ENCODE peak calls at places on chromosomes 2 and 18, in seven cellular contexts. Y, R, J, I, G, K and N are unnamed samples.

GRCh38 chr2:65361623-65362022 is 70.8 kb downstream of the SPRED2 start:
- DNase-seq in Y (no peak), R (no peak), J (peak), I (peak), G (no peak), K (no peak), N (no peak)

GRCh38 chr2:110103060-110103961 is 12.3 kb downstream of the MALL start:
- DNase-seq in Y (no peak), R (no peak), J (no peak), I (no peak), G (no peak), K (no peak), N (no peak)

GRCh38 chr2:16862474-16862873 is 196.8 kb upstream of the CYRIA start:
- DNase-seq in Y (no peak), R (no peak), J (no peak), I (no peak), G (no peak), K (no peak), N (no peak)

GRCh38 chr2:55490554-55490953 is 29.0 kb upstream of the CFAP36 start:
- DNase-seq in Y (peak), R (no peak), J (peak), I (peak), G (peak), K (peak), N (no peak)

GRCh38 chr2:217555075-217555876 is 447.5 kb downstream of the TNS1 start:
- DNase-seq in Y (no peak), R (peak), J (no peak), I (no peak), G (peak), K (peak), N (no peak)

GRCh38 chr2:120401275-120402069 is 55.5 kb downstream of the INHBB start:
- DNase-seq in Y (no peak), R (no peak), J (no peak), I (no peak), G (no peak), K (no peak), N (no peak)

GRCh38 chr2:191899442-191899841 is 52.6 kb upstream of the CAVIN2 start:
- DNase-seq in Y (no peak), R (peak), J (peak), I (peak), G (no peak), K (peak), N (no peak)

GRCh38 chr2:231362785-231363184 is 32.7 kb upstream of the B3GNT7 start:
- DNase-seq in Y (no peak), R (no peak), J (no peak), I (no peak), G (no peak), K (no peak), N (no peak)

GRCh38 chr2:207470700-207471070 is 59.1 kb upstream of the CREB1 start:
- DNase-seq in Y (no peak), R (no peak), J (no peak), I (no peak), G (no peak), K (no peak), N (no peak)

GRCh38 chr2:113175736-113176695 is 2.2 kb downstream of the PSD4 start:
- DNase-seq in Y (no peak), R (no peak), J (no peak), I (no peak), G (no peak), K (no peak), N (no peak)

GRCh38 chr2:101737478-101738240 is 40.2 kb downstream of the MAP4K4 start:
- DNase-seq in Y (no peak), R (no peak), J (no peak), I (peak), G (no peak), K (peak), N (no peak)

GRCh38 chr2:239496700-239497099 is 95.9 kb upstream of the HDAC4 start:
- DNase-seq in Y (no peak), R (no peak), J (peak), I (peak), G (no peak), K (no peak), N (no peak)

GRCh38 chr2:85438291-85439110 is 20.0 kb downstream of the SH2D6 start:
- DNase-seq in Y (peak), R (no peak), J (no peak), I (no peak), G (peak), K (no peak), N (peak)

GRCh38 chr2:10860476-10861325 is 48.1 kb upstream of the PDIA6 start:
- DNase-seq in Y (no peak), R (no peak), J (no peak), I (no peak), G (no peak), K (no peak), N (no peak)

GRCh38 chr2:213234641-213235040 is 49.6 kb upstream of the SPAG16 start:
- DNase-seq in Y (no peak), R (no peak), J (peak), I (no peak), G (no peak), K (no peak), N (no peak)

GRCh38 chr2:147368306-147368705 is 476.5 kb upstream of the ACVR2A start:
- DNase-seq in Y (no peak), R (no peak), J (no peak), I (peak), G (no peak), K (peak), N (no peak)

GRCh38 chr18:44130365-44130942 is 550.2 kb upstream of the SETBP1 start:
- DNase-seq in Y (no peak), R (no peak), J (peak), I (peak), G (peak), K (peak), N (peak)

GRCh38 chr2:16861154-16861929 is 195.7 kb upstream of the CYRIA start:
- DNase-seq in Y (no peak), R (no peak), J (peak), I (peak), G (no peak), K (no peak), N (no peak)

GRCh38 chr2:118861741-118862140 is 14.3 kb upstream of the EN1 start:
- DNase-seq in Y (no peak), R (peak), J (no peak), I (peak), G (no peak), K (peak), N (no peak)

GRCh38 chr2:138090330-138090729 is 126.1 kb downstream of the HNMT start:
- DNase-seq in Y (no peak), R (no peak), J (peak), I (peak), G (peak), K (peak), N (no peak)

GRCh38 chr2:33336036-33336625 is 140.3 kb upstream of the RASGRP3 start:
- DNase-seq in Y (no peak), R (no peak), J (no peak), I (no peak), G (no peak), K (no peak), N (no peak)

GRCh38 chr2:70957838-70958237 is 20.6 kb upstream of the ANKRD53 start:
- DNase-seq in Y (no peak), R (no peak), J (no peak), I (no peak), G (peak), K (no peak), N (no peak)

GRCh38 chr2:217988840-217989204 is 14.0 kb downstream of the TNS1 start:
- DNase-seq in Y (no peak), R (no peak), J (no peak), I (no peak), G (no peak), K (no peak), N (no peak)

GRCh38 chr18:39406941-39407340 is 1841.3 kb upstream of the CELF4 start:
- DNase-seq in Y (no peak), R (no peak), J (no peak), I (no peak), G (no peak), K (no peak), N (no peak)

GRCh38 chr2:218257390-218257981 is 3.3 kb upstream of the GPBAR1 start:
- DNase-seq in Y (peak), R (no peak), J (peak), I (peak), G (peak), K (no peak), N (peak)

GRCh38 chr2:55283083-55283482 is 14.1 kb upstream of the MTIF2 start:
- DNase-seq in Y (no peak), R (no peak), J (no peak), I (no peak), G (no peak), K (no peak), N (no peak)

GRCh38 chr2:135688002-135688401 is 53.7 kb upstream of the UBXN4 start:
- DNase-seq in Y (no peak), R (no peak), J (no peak), I (no peak), G (no peak), K (no peak), N (no peak)

GRCh38 chr2:32798841-32799240 is 147.9 kb upstream of the LTBP1 start:
- DNase-seq in Y (no peak), R (no peak), J (no peak), I (no peak), G (no peak), K (peak), N (no peak)

GRCh38 chr2:231721641-231722310 is 13.5 kb downstream of the PTMA start:
- DNase-seq in Y (no peak), R (no peak), J (no peak), I (no peak), G (no peak), K (no peak), N (no peak)

GRCh38 chr2:30315391-30316055 is 84.2 kb downstream of the LBH start:
- DNase-seq in Y (no peak), R (no peak), J (no peak), I (no peak), G (no peak), K (peak), N (no peak)

GRCh38 chr2:241218131-241219029 is 29.9 kb downstream of the ANO7 start:
- DNase-seq in Y (peak), R (no peak), J (peak), I (peak), G (peak), K (peak), N (peak)

GRCh38 chr18:45837283-45838070 is 12.0 kb downstream of the SIGLEC15 start:
- DNase-seq in Y (peak), R (no peak), J (peak), I (peak), G (peak), K (no peak), N (peak)

GRCh38 chr2:53987336-53987921 is 16.6 kb upstream of the PSME4 start:
- DNase-seq in Y (no peak), R (peak), J (no peak), I (peak), G (no peak), K (peak), N (no peak)

GRCh38 chr2:233556756-233557736 is 9.5 kb downstream of the USP40 start:
- DNase-seq in Y (no peak), R (peak), J (peak), I (peak), G (no peak), K (peak), N (no peak)

DNA sequence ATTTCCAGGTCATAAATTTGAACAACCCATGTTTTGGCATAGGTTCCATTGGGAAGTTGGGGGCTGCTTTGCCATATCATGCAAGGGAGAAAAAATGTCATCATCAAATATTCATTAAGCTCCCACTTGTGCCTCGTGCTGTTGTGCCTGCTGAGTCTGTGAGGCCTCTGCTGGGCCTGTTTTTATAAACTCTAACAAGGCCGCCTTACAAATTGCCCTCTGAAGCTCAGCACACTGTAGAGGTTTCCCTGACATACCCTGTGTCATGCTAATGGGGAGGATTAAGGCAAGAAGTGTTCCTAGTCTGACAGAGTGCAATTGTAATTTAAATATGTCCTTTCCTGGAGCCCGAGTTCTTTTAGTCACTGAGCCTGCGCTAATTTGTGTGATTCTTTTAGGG is 17.6 kb downstream of the OSBPL6 start:
- DNase-seq in Y (no peak), R (no peak), J (peak), I (no peak), G (peak), K (no peak), N (peak)
- H3K4me3 ChIP-seq in Y (no peak), R (no peak), J (no peak), I (no peak), G (no peak), K (no peak), N (no peak)

GRCh38 chr2:179234658-179235240 is 29.9 kb downstream of the SESTD1 start:
- DNase-seq in Y (no peak), R (no peak), J (no peak), I (no peak), G (no peak), K (no peak), N (no peak)
- H3K4me3 ChIP-seq in Y (no peak), R (no peak), J (no peak), I (no peak), G (no peak), K (no peak), N (no peak)

DNA sequence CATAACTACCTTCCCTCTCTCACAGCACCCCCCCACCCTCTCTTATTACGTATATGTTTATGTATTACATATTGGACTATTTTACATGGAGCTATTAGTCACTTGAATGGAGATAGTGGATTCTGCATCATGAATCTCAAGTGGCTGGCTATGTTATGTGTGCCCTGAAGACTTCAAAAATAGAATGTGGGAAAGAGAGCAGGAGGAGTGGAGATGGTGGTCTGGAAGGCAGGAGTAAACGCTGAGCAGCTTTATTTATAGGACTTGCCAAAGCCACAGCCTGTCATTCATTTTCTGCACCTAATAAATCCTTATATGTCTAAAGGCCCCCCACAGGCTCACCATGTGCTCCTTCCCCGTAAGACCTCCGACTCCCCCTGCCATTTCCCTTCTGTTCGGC is 4.9 kb downstream of the ANTXR1 start:
- DNase-seq in Y (no peak), R (no peak), J (peak), I (peak), G (no peak), K (peak), N (no peak)
- H3K4me3 ChIP-seq in Y (no peak), R (no peak), J (no peak), I (no peak), G (no peak), K (no peak), N (no peak)

GRCh38 chr2:38394041-38394440 is 17.0 kb upstream of the ATL2 start:
- DNase-seq in Y (no peak), R (no peak), J (no peak), I (no peak), G (no peak), K (no peak), N (no peak)

GRCh38 chr2:38386831-38387230 is 9.8 kb upstream of the ATL2 start:
- DNase-seq in Y (no peak), R (no peak), J (no peak), I (no peak), G (no peak), K (no peak), N (no peak)

GRCh38 chr2:38387887-38388286 is 10.8 kb upstream of the ATL2 start:
- DNase-seq in Y (no peak), R (no peak), J (no peak), I (no peak), G (no peak), K (no peak), N (no peak)

GRCh38 chr2:38394903-38395341 is 17.8 kb upstream of the ATL2 start:
- DNase-seq in Y (no peak), R (peak), J (peak), I (no peak), G (no peak), K (no peak), N (no peak)

DNA sequence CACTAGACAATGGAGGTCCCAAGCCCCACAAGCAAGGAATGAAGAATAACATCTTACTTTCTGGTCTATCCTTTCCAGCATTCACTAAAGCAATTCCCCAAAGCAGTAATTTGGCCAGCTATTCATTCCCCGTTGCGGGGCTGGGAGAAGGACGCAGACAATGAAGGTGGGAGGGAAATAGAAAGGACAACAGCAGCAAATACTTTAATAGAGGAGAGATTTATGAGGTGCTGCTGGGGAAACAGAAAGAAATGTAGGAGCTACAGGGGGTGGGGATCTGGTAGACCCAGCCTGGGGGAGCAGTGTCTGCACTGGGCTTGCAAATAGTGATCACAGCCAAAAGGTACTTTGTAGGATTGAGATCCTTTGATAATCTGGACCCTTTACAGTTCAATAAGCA is 13.9 kb upstream of the ATL2 start:
- DNase-seq in Y (no peak), R (no peak), J (no peak), I (no peak), G (no peak), K (no peak), N (no peak)
- H3K4me3 ChIP-seq in Y (no peak), R (no peak), J (no peak), I (no peak), G (no peak), K (no peak), N (no peak)

GRCh38 chr2:67379048-67379447 is 18.1 kb upstream of the ETAA1 start:
- DNase-seq in Y (no peak), R (no peak), J (no peak), I (no peak), G (no peak), K (no peak), N (no peak)

GRCh38 chr2:67374949-67375348 is 22.2 kb upstream of the ETAA1 start:
- DNase-seq in Y (no peak), R (no peak), J (no peak), I (no peak), G (no peak), K (peak), N (no peak)

GRCh38 chr2:67378555-67378954 is 18.6 kb upstream of the ETAA1 start:
- DNase-seq in Y (no peak), R (no peak), J (no peak), I (no peak), G (no peak), K (no peak), N (no peak)

GRCh38 chr2:67374481-67374880 is 22.7 kb upstream of the ETAA1 start:
- DNase-seq in Y (no peak), R (no peak), J (no peak), I (no peak), G (no peak), K (peak), N (no peak)
- H3K4me3 ChIP-seq in Y (peak), R (no peak), J (no peak), I (no peak), G (no peak), K (peak), N (no peak)

DNA sequence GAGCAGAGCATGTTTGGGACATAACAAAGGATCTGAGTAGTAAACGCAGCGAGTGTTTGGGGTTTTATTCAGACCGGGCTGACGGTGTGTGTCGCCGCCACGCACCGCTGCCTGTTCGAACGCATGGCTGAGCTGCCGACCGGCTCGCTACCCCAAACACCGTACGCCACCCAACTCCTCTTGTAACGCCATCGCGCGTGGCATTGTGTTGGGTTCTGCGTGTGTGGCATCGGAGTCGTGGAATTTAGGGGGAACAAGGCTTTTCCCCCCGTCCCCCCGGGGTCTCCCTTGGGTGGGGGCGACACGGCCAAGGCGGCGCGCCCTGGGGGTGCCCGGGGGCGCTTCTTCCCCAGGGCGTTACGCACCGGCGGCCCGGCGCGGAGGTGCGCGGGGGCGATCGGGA is 464 bp upstream of the NRP2 start:
- DNase-seq in Y (no peak), R (no peak), J (no peak), I (no peak), G (peak), K (no peak), N (peak)
- H3K4me3 ChIP-seq in Y (peak), R (peak), J (peak), I (peak), G (peak), K (peak), N (peak)

DNA sequence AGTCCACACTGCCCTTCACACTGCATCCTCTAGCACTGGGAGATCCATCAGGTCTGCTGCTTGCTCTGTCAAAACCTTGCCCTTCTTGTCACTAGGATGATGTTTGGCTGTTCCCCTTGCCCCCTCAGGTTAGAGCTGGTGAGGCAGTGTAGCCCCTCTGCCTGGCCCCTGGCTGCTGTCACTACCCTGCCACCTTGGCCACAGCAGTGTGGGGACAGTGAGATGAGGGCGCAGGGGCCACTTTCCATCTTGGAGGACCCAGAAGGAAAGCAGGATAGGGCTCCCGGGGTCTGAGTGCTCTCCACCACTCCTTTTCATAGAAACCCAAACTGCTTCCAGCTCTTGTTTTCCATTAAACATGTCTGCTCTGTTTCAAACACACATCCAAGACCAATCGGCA is 19.9 kb downstream of the THSD7B start:
- DNase-seq in Y (no peak), R (no peak), J (no peak), I (no peak), G (no peak), K (no peak), N (no peak)
- H3K4me3 ChIP-seq in Y (no peak), R (no peak), J (no peak), I (no peak), G (no peak), K (no peak), N (no peak)